ENCODE peak calls at places on chromosomes 4 and X, in five cellular contexts. D is coronary artery, J is fibroblast of lung, M is lung, A is brain microvascular endothelial cell. B is an unnamed sample.

GRCh38 chr4:52037730-52038108 is 380 bp downstream of the SGCB start:
- DNase-seq in M (peak), J (peak), A (no peak), D (peak), B (no peak)

GRCh38 chrX:10117864-10118377 is 38.9 kb upstream of the CLCN4 start:
- DNase-seq in J (no peak), M (no peak), D (no peak), A (no peak), B (no peak)

GRCh38 chr4:55609393-55609821 is 17.4 kb upstream of the PDCL2 start:
- DNase-seq in J (peak), D (no peak), M (no peak), A (no peak), B (no peak)

GRCh38 chr4:104524026-104524425 is 29.3 kb upstream of the CXXC4 start:
- DNase-seq in M (no peak), D (no peak), A (no peak), J (peak), B (no peak)

GRCh38 chr4:125306112-125306511 is 8.6 kb upstream of the FAT4 start:
- DNase-seq in A (no peak), M (no peak), D (no peak), J (no peak), B (no peak)

GRCh38 chr4:61716437-61716836 is 516.3 kb downstream of the ADGRL3 start:
- DNase-seq in M (no peak), D (no peak), J (no peak), A (no peak), B (no peak)

GRCh38 chrX:106999002-106999975 is 723 bp downstream of the MORC4 start:
- DNase-seq in A (peak), J (peak), M (peak), D (no peak), B (no peak)

GRCh38 chr4:86838141-86838540 is 11.0 kb downstream of the SLC10A6 start:
- DNase-seq in M (no peak), A (no peak), D (no peak), J (no peak), B (no peak)

GRCh38 chr4:124435276-124435675 is 277.3 kb downstream of the ANKRD50 start:
- DNase-seq in A (no peak), M (no peak), D (no peak), J (no peak), B (no peak)

GRCh38 chr4:141020801-141021261 is 112.4 kb downstream of the RNF150 start:
- DNase-seq in A (peak), M (no peak), J (peak), D (no peak), B (no peak)

GRCh38 chrX:47145408-47146120 is 543 bp downstream of the RBM10 start:
- DNase-seq in M (no peak), D (no peak), J (no peak), A (no peak), B (no peak)

GRCh38 chrX:107025538-107025937 is 25.5 kb upstream of the MORC4 start:
- DNase-seq in M (no peak), J (peak), D (no peak), A (peak), B (no peak)

GRCh38 chrX:41180194-41180902 is 95.1 kb downstream of the USP9X start:
- DNase-seq in M (peak), J (peak), D (no peak), A (peak), B (no peak)

GRCh38 chrX:150362599-150363481 is at the start of gene MAMLD1:
- DNase-seq in J (peak), D (peak), M (peak), A (peak), B (peak)

GRCh38 chr4:126604273-126604867 is 1028.4 kb upstream of the INTU start:
- DNase-seq in D (no peak), A (peak), M (no peak), J (peak), B (no peak)

GRCh38 chrX:149131780-149132179 is 373.3 kb downstream of the IDS start:
- DNase-seq in A (peak), D (no peak), J (peak), M (no peak), B (no peak)

GRCh38 chr4:76386566-76387305 is 34.2 kb downstream of the CCDC158 start:
- DNase-seq in D (no peak), J (no peak), A (no peak), M (peak), B (no peak)

GRCh38 chr4:99087887-99088484 is 602 bp downstream of the ADH5 start:
- DNase-seq in A (peak), M (peak), J (peak), D (peak), B (no peak)

GRCh38 chrX:154751121-154751668 is 318 bp upstream of the GAB3 start:
- DNase-seq in M (no peak), J (no peak), A (no peak), D (no peak), B (no peak)

GRCh38 chr4:76712564-76712963 is 185.4 kb downstream of the SOWAHB start:
- DNase-seq in M (no peak), D (no peak), A (no peak), J (no peak), B (no peak)

GRCh38 chr4:25859429-25860148 is 3.2 kb downstream of the SEL1L3 start:
- DNase-seq in M (no peak), D (no peak), J (peak), A (no peak), B (no peak)

GRCh38 chr4:123346944-123347343 is 49.7 kb upstream of the SPRY1 start:
- DNase-seq in M (no peak), A (no peak), D (no peak), J (no peak), B (no peak)

GRCh38 chrX:40931921-40932320 is 153.3 kb upstream of the USP9X start:
- DNase-seq in A (no peak), D (no peak), M (no peak), J (no peak), B (no peak)

GRCh38 chrX:350148-350533 is 31.5 kb upstream of the GTPBP6 start:
- DNase-seq in M (no peak), A (no peak), J (no peak), D (no peak), B (no peak)

GRCh38 chr4:132642196-132642817 is 506.8 kb upstream of the PCDH10 start:
- DNase-seq in M (no peak), D (no peak), A (peak), J (peak), B (no peak)

GRCh38 chrX:3177851-3178250 is 136.6 kb downstream of the ARSF start:
- DNase-seq in D (no peak), A (no peak), J (peak), M (no peak), B (no peak)

GRCh38 chrX:3094261-3094660 is 53.0 kb downstream of the ARSF start:
- DNase-seq in D (no peak), M (no peak), J (peak), A (peak), B (no peak)

GRCh38 chr4:98929341-98930267 is 671 bp upstream of the EIF4E start:
- DNase-seq in M (peak), D (peak), J (peak), A (peak), B (peak)

GRCh38 chr4:41575665-41576064 is 37.7 kb downstream of the LIMCH1 start:
- DNase-seq in A (no peak), M (no peak), D (no peak), J (no peak), B (no peak)

GRCh38 chr4:105822061-105822460 is 73.2 kb upstream of the NPNT start:
- DNase-seq in A (no peak), J (no peak), D (no peak), M (no peak), B (no peak)

GRCh38 chr4:82431026-82431745 is 796 bp downstream of the ENOPH1 start:
- DNase-seq in J (peak), A (peak), D (no peak), M (peak), B (no peak)

GRCh38 chr4:152598454-152598853 is 62.6 kb upstream of the FBXW7 start:
- DNase-seq in A (no peak), D (no peak), M (no peak), J (no peak), B (no peak)

GRCh38 chrX:110173192-110174175 is 144.4 kb downstream of the AMMECR1 start:
- DNase-seq in D (no peak), M (no peak), A (no peak), J (peak), B (no peak)

GRCh38 chr4:24395937-24396336 is 188.4 kb downstream of the DHX15 start:
- DNase-seq in A (no peak), M (no peak), J (no peak), D (no peak), B (no peak)
- TF ChIP-seq CTCF in A (no peak), M (no peak), J (no peak), D (no peak), B (no peak)

DNA sequence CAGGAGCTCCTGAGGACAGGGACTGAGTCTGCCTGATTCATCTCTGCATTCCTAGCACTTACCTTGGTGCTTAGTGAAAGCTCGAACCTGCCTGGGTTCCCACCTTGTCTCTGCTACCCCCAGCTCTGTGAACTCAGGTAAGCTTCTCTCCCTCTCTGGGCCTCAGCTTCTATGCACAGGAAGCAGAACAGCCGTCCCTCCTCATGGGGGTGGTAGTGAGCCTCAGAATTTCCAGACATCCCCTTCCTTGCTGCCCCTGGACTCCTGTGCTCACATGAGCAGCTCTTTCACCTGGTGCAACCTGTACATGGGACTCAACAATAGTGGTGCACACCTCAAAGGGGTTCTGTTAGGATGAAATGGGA is 50.8 kb downstream of the HTRA3 start:
- DNase-seq in M (no peak), J (no peak), D (peak), A (no peak), B (no peak)
- TF ChIP-seq CTCF in M (no peak), J (peak), D (no peak), A (peak), B (no peak)

DNA sequence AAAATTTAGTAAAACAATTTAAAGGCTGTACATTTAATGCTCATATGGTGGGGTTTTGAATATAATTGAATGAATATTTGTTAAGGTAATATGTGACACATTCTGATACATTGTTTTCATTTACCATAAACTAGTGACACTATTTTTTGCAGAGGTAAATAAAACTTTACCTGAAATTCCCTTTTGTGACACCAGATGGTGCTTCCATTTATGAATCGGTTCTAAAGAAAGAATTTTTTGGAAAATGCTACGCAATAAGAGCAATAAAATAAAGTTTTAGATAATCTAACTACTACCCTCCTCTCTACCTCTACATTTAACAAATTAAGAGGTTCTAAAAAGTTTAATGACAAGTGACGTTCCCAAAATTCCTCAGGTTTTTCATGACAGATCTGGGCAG is 448.9 kb downstream of the MAGEB5 start:
- DNase-seq in M (no peak), A (no peak), J (no peak), D (no peak), B (no peak)
- TF ChIP-seq CTCF in M (no peak), A (no peak), J (no peak), D (no peak), B (no peak)

GRCh38 chr4:185005209-185005819 is 13.0 kb upstream of the HELT start:
- DNase-seq in A (peak), M (peak), J (peak), D (peak), B (peak)
- TF ChIP-seq CTCF in A (peak), M (peak), J (peak), D (peak), B (peak)

GRCh38 chrX:15834051-15834450 is 20.6 kb downstream of the AP1S2 start:
- DNase-seq in A (no peak), J (no peak), M (no peak), D (no peak), B (no peak)

GRCh38 chrX:15843960-15844359 is 10.7 kb downstream of the AP1S2 start:
- DNase-seq in J (no peak), D (no peak), M (no peak), A (no peak), B (no peak)

GRCh38 chrX:15834827-15835595 is 19.6 kb downstream of the AP1S2 start:
- DNase-seq in M (no peak), D (no peak), J (peak), A (no peak), B (no peak)

GRCh38 chrX:15838017-15838416 is 16.6 kb downstream of the AP1S2 start:
- DNase-seq in D (no peak), A (no peak), M (no peak), J (no peak), B (no peak)
- TF ChIP-seq CTCF in D (no peak), A (peak), M (no peak), J (peak), B (peak)

GRCh38 chrX:11259437-11259836 is 33.8 kb upstream of the AMELX start:
- DNase-seq in J (no peak), A (no peak), M (no peak), D (no peak), B (no peak)

GRCh38 chrX:11257290-11257689 is 35.9 kb upstream of the AMELX start:
- DNase-seq in M (no peak), A (no peak), D (no peak), J (no peak), B (no peak)

GRCh38 chrX:11257711-11258110 is 35.5 kb upstream of the AMELX start:
- DNase-seq in M (no peak), D (no peak), A (no peak), J (no peak), B (no peak)

DNA sequence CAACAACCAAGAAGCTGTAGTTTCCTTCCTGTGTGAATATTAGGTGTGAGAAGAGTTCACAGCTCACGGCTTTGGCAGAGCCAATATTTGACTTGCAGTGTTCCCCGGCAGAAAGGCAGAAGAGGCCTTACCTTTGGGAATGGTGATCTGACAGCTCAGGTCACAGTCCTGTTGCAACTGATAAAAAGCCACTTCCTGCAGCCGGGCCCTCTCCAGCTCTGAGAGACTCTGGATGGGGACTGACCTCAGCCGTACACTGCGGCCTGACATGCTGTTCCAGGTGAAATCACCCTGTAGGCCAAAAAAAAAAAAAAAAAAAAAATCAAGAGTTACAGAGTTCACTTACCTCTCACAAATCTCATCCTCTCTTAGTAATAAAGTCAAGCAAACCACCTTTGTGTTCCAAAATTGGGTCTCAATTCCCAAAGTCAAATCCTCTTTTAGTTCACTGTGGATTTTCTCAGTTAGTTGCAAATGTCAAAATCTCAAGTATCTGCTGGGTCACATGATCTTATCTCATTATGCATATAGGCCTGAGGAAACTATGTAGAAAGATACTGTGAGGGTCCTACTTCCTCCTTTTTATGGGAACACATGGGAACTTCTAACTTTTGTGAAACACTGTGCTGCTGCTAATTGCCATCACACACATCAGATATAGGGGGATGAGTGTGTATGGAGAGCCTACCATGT is 38.6 kb upstream of the AMELX start:
- DNase-seq in J (no peak), M (no peak), A (no peak), D (no peak), B (no peak)
- TF ChIP-seq CTCF in J (no peak), M (no peak), A (no peak), D (no peak), B (no peak)

GRCh38 chrX:13747836-13748235 is 13.3 kb downstream of the OFD1 start:
- DNase-seq in A (peak), J (peak), M (no peak), D (no peak), B (no peak)
- TF ChIP-seq CTCF in A (peak), J (peak), M (peak), D (no peak), B (peak)